ENCODE peak calls at places on chromosomes 4 and X, in four cellular contexts. G, D, O and Z are unnamed samples.
A peak's percentile ranks its signal among the peaks of the same experiment; 100 is the strongest.

GRCh38 chr4:2812985-2813384 is 20.1 kb downstream of the SH3BP2 start:
- DNase-seq in G (no peak), D (no peak), O (no peak), Z (no peak)

GRCh38 chr4:141158219-141158618 is 24.9 kb upstream of the RNF150 start:
- DNase-seq in G (no peak), D (no peak), O (no peak), Z (no peak)

GRCh38 chr4:165190591-165191212 is 16.7 kb upstream of the KLHL2 start:
- DNase-seq in G (no peak), D (no peak), O (no peak), Z (no peak)

GRCh38 chrX:18961686-18962085 is 22.2 kb downstream of the PHKA2 start:
- DNase-seq in G (no peak), D (no peak), O (no peak), Z (no peak)

GRCh38 chr4:1862961-1863296 is 7.0 kb upstream of the LETM1 start:
- DNase-seq in G (no peak), D (no peak), O (no peak), Z (no peak)

GRCh38 chrX:153494541-153495361 is at the start of gene BGN:
- DNase-seq in G (peak; percentile 62), D (no peak), O (no peak), Z (no peak)

GRCh38 chrX:136525738-136526606 is 6.0 kb upstream of the VGLL1 start:
- DNase-seq in G (peak; percentile 84), D (peak; percentile 54), O (peak; percentile 57), Z (no peak)

GRCh38 chr4:39526810-39527295 is 386 bp downstream of the UGDH start:
- DNase-seq in G (no peak), D (no peak), O (peak; percentile 18), Z (peak; percentile 84)

GRCh38 chr4:173990126-173990878 is 293.2 kb downstream of the FBXO8 start:
- DNase-seq in G (peak; percentile 20), D (no peak), O (no peak), Z (no peak)

GRCh38 chr4:95045429-95045828 is 287.7 kb downstream of the BMPR1B start:
- DNase-seq in G (no peak), D (no peak), O (no peak), Z (no peak)

GRCh38 chrX:49233176-49233575 is at the start of gene CACNA1F:
- DNase-seq in G (no peak), D (no peak), O (no peak), Z (no peak)

GRCh38 chr4:116055857-116056827 is 942.7 kb upstream of the NDST4 start:
- DNase-seq in G (no peak), D (no peak), O (no peak), Z (no peak)

GRCh38 chr4:173855015-173855414 is 325.0 kb upstream of the HAND2 start:
- DNase-seq in G (no peak), D (no peak), O (no peak), Z (no peak)

GRCh38 chrX:1657367-1658082 is 42.7 kb downstream of the ASMT start:
- DNase-seq in G (no peak), D (no peak), O (no peak), Z (no peak)

GRCh38 chr4:8188743-8189550 is 10.1 kb upstream of the SH3TC1 start:
- DNase-seq in G (no peak), D (peak; percentile 77), O (no peak), Z (peak; percentile 93)

GRCh38 chr4:1664141-1664540 is 20.0 kb downstream of the FAM53A start:
- DNase-seq in G (no peak), D (no peak), O (no peak), Z (no peak)

GRCh38 chr4:27176400-27176799 is 315.8 kb downstream of the STIM2 start:
- DNase-seq in G (no peak), D (no peak), O (no peak), Z (no peak)

GRCh38 chr4:155535802-155536454 is 130.7 kb upstream of the GUCY1A1 start:
- DNase-seq in G (no peak), D (no peak), O (no peak), Z (no peak)

GRCh38 chr4:3257125-3257690 is 8.2 kb downstream of the MSANTD1 start:
- DNase-seq in G (no peak), D (peak; percentile 37), O (no peak), Z (peak; percentile 80)

GRCh38 chr4:1195109-1195671 is 22.8 kb upstream of the SPON2 start:
- DNase-seq in G (peak; percentile 40), D (no peak), O (no peak), Z (peak; percentile 85)

GRCh38 chr4:81215219-81215892 is at the start of gene PRKG2:
- DNase-seq in G (no peak), D (no peak), O (no peak), Z (peak; percentile 88)

GRCh38 chr4:173333658-173334084 is 487 bp downstream of the HMGB2 start:
- DNase-seq in G (peak; percentile 63), D (peak; percentile 67), O (peak; percentile 22), Z (peak; percentile 45)

GRCh38 chr4:130636486-130636885 is 1540.5 kb downstream of the C4orf33 start:
- DNase-seq in G (no peak), D (no peak), O (no peak), Z (no peak)

DNA sequence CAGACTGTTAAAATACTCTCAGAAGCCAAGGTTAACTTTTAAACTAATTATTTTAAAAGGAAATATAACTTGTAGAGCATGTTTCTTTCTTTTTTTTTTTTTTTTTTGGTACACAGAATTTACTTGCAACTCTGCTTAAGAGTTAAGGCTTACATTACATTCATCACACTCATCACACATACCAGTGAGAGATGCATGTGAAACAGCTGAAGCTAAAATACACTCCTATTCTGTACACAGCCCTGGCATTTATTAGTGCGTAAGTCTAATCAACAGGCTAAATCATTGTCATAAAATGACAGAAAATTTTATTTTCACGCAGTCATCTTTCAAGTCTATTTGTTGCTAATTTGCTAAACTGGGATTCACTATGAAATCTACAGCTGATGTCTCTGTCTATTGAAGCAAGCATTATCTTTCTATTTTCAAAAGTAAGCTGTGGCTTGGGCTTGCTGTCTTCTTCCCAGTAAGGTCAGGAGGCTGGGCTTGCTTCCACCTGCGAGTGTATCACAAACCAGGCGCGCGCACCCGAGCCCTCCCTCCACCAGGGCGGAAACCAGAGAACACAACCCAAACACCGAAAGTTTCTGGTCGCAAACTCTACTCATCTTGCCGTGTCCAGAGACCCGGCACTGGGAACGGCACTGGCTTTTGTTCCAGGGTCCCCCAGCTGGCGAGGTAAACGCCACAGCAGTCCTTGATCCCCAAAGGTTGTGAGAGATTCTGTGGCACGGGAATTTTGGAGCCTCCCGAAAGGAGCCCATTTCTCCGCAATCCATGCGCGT is 3.9 kb downstream of the MAML3 start:
- DNase-seq in G (peak; percentile 86), D (peak; percentile 87), O (peak; percentile 68), Z (peak; percentile 77)
- TF ChIP-seq POLR2A in G (peak; percentile 22), D (no peak), O (no peak), Z (no peak)

DNA sequence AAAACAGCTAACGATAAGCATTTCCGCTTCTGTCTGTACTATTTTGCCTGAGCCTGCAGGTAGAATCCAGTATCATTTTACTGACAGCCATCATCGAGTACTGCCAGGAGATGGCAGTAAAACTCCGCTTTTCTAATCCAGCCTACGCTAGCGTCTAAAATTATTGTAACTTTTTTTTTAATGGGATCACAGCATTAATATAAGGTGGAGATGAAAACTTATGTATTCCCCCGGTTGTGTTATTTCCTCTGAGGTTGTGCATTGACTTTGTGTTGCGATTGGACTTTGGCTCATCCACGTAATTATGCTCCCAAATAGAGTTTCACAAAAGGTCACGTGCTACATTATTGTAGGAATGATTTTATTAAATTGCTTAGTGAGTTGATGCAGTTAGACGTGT is 248.1 kb downstream of the C4orf33 start:
- DNase-seq in G (no peak), D (no peak), O (no peak), Z (no peak)
- TF ChIP-seq CTCF in G (peak; percentile 13), D (peak; percentile 75), O (peak; percentile 57), Z (no peak)

DNA sequence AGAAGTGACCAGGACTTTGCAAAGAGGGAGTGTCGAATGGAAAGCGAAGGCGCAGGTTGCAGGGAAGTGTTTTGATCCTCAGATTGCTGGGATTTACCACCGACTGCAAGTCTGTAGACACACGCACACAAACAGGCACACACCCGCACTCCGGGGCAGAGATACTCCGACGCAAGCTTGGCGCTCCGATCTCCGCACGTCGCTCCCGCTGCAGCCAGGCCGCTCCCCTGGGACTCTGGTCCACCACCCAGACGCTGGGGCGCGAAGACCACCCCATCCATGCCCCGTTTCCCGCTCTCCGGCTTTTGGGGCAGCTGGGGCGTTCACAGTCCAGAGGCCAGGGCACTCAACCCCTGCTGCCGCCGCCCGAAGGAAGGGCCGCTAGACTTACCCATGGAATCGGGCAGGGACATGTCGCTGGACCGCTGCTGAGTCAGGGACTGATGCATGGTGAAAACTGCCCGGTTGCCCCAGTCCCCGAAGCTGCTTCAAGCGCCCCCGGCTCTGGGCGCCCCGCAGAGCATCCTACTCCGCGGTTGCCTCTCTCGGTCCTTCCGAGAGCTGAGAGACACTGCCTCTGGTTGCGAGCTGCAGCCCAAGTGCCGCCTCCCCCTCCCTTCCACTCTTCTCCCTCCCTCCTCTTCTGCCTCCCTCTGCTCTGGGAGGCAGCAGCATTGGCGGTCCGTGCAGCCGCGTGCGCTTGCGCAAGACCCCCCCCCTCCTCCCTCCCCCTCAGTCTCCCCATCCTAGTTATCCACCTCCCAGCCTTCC is at the start of gene TMEM255A:
- DNase-seq in G (peak; percentile 45), D (no peak), O (no peak), Z (peak; percentile 85)
- H3K4me3 ChIP-seq in G (peak within 1 kb of the TSS; percentile 48), D (no peak within 1 kb of the TSS), O (peak within 1 kb of the TSS; percentile 27), Z (no peak within 1 kb of the TSS)

GRCh38 chrX:28668957-28669356 is 81.7 kb downstream of the IL1RAPL1 start:
- DNase-seq in G (no peak), D (no peak), O (no peak), Z (no peak)

GRCh38 chrX:28670074-28670473 is 82.8 kb downstream of the IL1RAPL1 start:
- DNase-seq in G (no peak), D (no peak), O (no peak), Z (no peak)

GRCh38 chrX:28665778-28666177 is 78.5 kb downstream of the IL1RAPL1 start:
- DNase-seq in G (no peak), D (no peak), O (no peak), Z (no peak)

GRCh38 chrX:28668303-28668702 is 81.1 kb downstream of the IL1RAPL1 start:
- DNase-seq in G (no peak), D (no peak), O (no peak), Z (no peak)
- TF ChIP-seq POLR2A in G (no peak), D (no peak), O (no peak), Z (no peak)

GRCh38 chr4:42965326-42965725 is 72.8 kb downstream of the GRXCR1 start:
- DNase-seq in G (no peak), D (no peak), O (no peak), Z (no peak)
- TF ChIP-seq CTCF in G (no peak), D (no peak), O (no peak), Z (no peak)

DNA sequence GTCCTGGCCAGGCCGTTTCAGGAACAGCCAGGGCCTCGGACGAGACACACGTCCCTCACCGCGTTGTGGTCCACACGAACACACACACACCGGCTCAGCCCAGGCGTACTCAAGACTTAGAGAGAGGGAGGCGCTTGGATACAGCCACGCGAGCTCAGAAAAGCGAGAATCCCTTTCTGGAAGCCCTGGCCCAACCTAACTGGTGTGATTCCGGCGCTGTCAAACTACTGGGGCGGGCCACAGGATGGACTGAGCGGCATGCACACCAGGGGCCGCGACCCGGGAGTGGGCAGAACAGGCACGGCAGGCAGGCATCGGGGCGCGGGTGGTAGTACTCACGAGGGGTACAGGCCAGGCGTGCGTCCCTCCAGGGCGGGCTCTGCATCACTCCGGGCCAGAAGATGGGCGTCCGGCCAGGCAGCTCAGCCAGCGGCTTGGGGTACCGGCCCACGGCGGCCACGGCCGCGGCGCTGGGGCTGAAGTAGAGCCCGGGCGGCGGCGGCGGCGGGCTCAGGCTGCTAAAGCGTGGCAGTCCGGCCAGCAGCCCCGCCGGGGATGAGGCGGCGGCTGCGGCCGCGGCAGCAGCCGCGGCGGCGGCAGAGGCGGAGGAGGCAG is 1.8 kb downstream of the NKX6-1 start:
- DNase-seq in G (peak; percentile 16), D (no peak), O (no peak), Z (no peak)
- H3K4me3 ChIP-seq in G (peak overlapping the region; percentile 30), D (no peak overlapping the region), O (no peak overlapping the region), Z (no peak overlapping the region)

GRCh38 chrX:3815896-3816664 is 102.6 kb upstream of the PRKX start:
- DNase-seq in G (peak; percentile 48), D (peak; percentile 77), O (peak; percentile 4), Z (peak; percentile 93)
- TF ChIP-seq POLR2A in G (no peak), D (peak; percentile 60), O (no peak), Z (no peak)